ENCODE peak calls at places on chromosome 1, in nine cellular contexts. M, N, D, L, G, C, H, Y and A are unnamed samples.
A peak's percentile ranks its signal among the peaks of the same experiment; 100 is the strongest.

GRCh38 chr1:157652859-157653493 is 47.6 kb downstream of the FCRL3 start:
- DNase-seq in M (no peak), N (no peak), D (no peak), L (no peak), G (no peak), C (no peak), H (peak; percentile 66), Y (no peak), A (peak; percentile 10)

GRCh38 chr1:966603-967295 is 467 bp downstream of the PLEKHN1 start:
- DNase-seq in M (no peak), N (no peak), D (no peak), L (peak; percentile 79), G (no peak), C (peak; percentile 94), H (peak; percentile 50), Y (no peak), A (peak; percentile 97)

GRCh38 chr1:206933333-206933945 is 11.7 kb upstream of the FCMR start:
- DNase-seq in M (peak; percentile 34), N (no peak), D (no peak), L (peak; percentile 57), G (no peak), C (peak; percentile 92), H (peak; percentile 54), Y (no peak), A (peak; percentile 58)

GRCh38 chr1:109823543-109824348 is 60.0 kb upstream of the EPS8L3 start:
- DNase-seq in M (no peak), N (no peak), D (peak; percentile 91), L (no peak), G (peak; percentile 95), C (peak; percentile 79), H (no peak), Y (no peak), A (no peak)

GRCh38 chr1:232548651-232549050 is 81.3 kb downstream of the SIPA1L2 start:
- DNase-seq in M (no peak), N (no peak), D (peak; percentile 80), L (no peak), G (no peak), C (no peak), H (no peak), Y (no peak), A (no peak)

GRCh38 chr1:167819849-167820683 is 93.9 kb downstream of the ADCY10 start:
- DNase-seq in M (peak; percentile 41), N (peak; percentile 84), D (no peak), L (peak; percentile 79), G (no peak), C (peak; percentile 84), H (no peak), Y (no peak), A (peak; percentile 53)

GRCh38 chr1:40842691-40843090 is 19.5 kb downstream of the CITED4 start:
- DNase-seq in M (no peak), N (no peak), D (no peak), L (no peak), G (no peak), C (peak; percentile 1), H (no peak), Y (no peak), A (no peak)

GRCh38 chr1:245332513-245332912 is 177.7 kb downstream of the KIF26B start:
- DNase-seq in M (no peak), N (no peak), D (no peak), L (no peak), G (no peak), C (no peak), H (no peak), Y (no peak), A (no peak)

GRCh38 chr1:59978026-59978425 is 51.5 kb upstream of the CYP2J2 start:
- DNase-seq in M (no peak), N (no peak), D (no peak), L (no peak), G (no peak), C (no peak), H (no peak), Y (no peak), A (no peak)

GRCh38 chr1:85137660-85138059 is 63.2 kb downstream of the SYDE2 start:
- DNase-seq in M (no peak), N (no peak), D (no peak), L (peak; percentile 93), G (no peak), C (no peak), H (no peak), Y (no peak), A (no peak)

GRCh38 chr1:109644670-109645069 is 11.2 kb upstream of the GSTM4 start:
- DNase-seq in M (no peak), N (no peak), D (no peak), L (no peak), G (no peak), C (no peak), H (no peak), Y (no peak), A (no peak)

GRCh38 chr1:109338091-109338490 is 31.3 kb upstream of the MYBPHL start:
- DNase-seq in M (no peak), N (no peak), D (peak; percentile 17), L (no peak), G (no peak), C (no peak), H (no peak), Y (no peak), A (no peak)

GRCh38 chr1:186325239-186325638 is 49.8 kb downstream of the TPR start:
- DNase-seq in M (peak; percentile 2), N (no peak), D (no peak), L (no peak), G (no peak), C (no peak), H (no peak), Y (no peak), A (no peak)

GRCh38 chr1:76824106-76824505 is 43.2 kb upstream of the ST6GALNAC5 start:
- DNase-seq in M (no peak), N (no peak), D (no peak), L (no peak), G (no peak), C (no peak), H (no peak), Y (no peak), A (no peak)

GRCh38 chr1:19435851-19436465 is 49.4 kb downstream of the CAPZB start:
- DNase-seq in M (no peak), N (no peak), D (no peak), L (no peak), G (no peak), C (no peak), H (no peak), Y (no peak), A (no peak)

GRCh38 chr1:25484533-25484932 is 53.8 kb downstream of the MACO1 start:
- DNase-seq in M (no peak), N (no peak), D (no peak), L (no peak), G (no peak), C (no peak), H (no peak), Y (no peak), A (no peak)

GRCh38 chr1:55893155-55893554 is 678.0 kb upstream of the USP24 start:
- DNase-seq in M (peak; percentile 53), N (no peak), D (no peak), L (no peak), G (no peak), C (no peak), H (peak; percentile 13), Y (no peak), A (no peak)

GRCh38 chr1:221740941-221741363 is 937 bp downstream of the DUSP10 start:
- DNase-seq in M (no peak), N (no peak), D (peak; percentile 81), L (no peak), G (no peak), C (peak; percentile 78), H (no peak), Y (no peak), A (no peak)

GRCh38 chr1:205510308-205510950 is 6.0 kb downstream of the CDK18 start:
- DNase-seq in M (no peak), N (no peak), D (no peak), L (peak; percentile 67), G (no peak), C (no peak), H (no peak), Y (no peak), A (no peak)

GRCh38 chr1:10796029-10796944 is at the start of gene CASZ1:
- DNase-seq in M (peak; percentile 87), N (peak; percentile 81), D (no peak), L (peak; percentile 89), G (no peak), C (no peak), H (no peak), Y (peak; percentile 62), A (no peak)

GRCh38 chr1:15033264-15033663 is 120.3 kb upstream of the TMEM51 start:
- DNase-seq in M (no peak), N (no peak), D (no peak), L (no peak), G (no peak), C (no peak), H (no peak), Y (no peak), A (no peak)

DNA sequence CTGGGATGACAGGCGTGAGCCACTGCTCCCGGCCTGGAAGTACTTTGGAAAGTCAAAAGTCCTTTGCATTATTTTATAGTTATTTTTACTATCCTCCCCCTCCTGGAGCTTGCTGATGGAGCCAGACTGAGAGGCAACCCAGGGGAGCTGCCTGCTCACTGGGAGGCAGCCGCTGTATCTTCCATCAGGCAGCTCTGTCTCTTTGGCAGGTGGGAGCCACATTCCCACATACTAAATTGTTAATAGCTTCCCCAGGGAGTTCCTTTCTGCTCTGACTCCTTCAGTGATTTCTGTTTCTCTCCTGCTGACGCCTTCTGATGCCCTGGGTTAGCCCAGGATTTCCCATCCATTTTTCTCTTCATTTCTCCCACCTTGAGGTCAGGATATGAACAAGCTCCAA is 4.9 kb upstream of the OPRD1 start:
- DNase-seq in M (no peak), N (no peak), D (no peak), L (no peak), G (no peak), C (no peak), H (no peak), Y (no peak), A (no peak)
- TF ChIP-seq POLR2AphosphoS5 in M (no peak), N (no peak), D (no peak), L (no peak), G (no peak), C (no peak), H (no peak), Y (no peak), A (no peak)

GRCh38 chr1:67815303-67816095 is 17.8 kb downstream of the GNG12 start:
- DNase-seq in M (no peak), N (no peak), D (no peak), L (peak; percentile 57), G (no peak), C (no peak), H (no peak), Y (no peak), A (no peak)
- TF ChIP-seq POLR2AphosphoS5 in M (no peak), N (no peak), D (no peak), L (no peak), G (no peak), C (no peak), H (no peak), Y (no peak), A (no peak)

GRCh38 chr1:234605983-234606730 is 3.8 kb downstream of the IRF2BP2 start:
- DNase-seq in M (no peak), N (no peak), D (no peak), L (peak; percentile 53), G (no peak), C (peak; percentile 86), H (peak; percentile 67), Y (no peak), A (no peak)
- TF ChIP-seq POLR2AphosphoS5 in M (peak; percentile 16), N (no peak), D (no peak), L (peak; percentile 53), G (peak; percentile 59), C (peak; percentile 69), H (peak; percentile 87), Y (peak; percentile 68), A (peak; percentile 75)

GRCh38 chr1:115233598-115233997 is 104.5 kb downstream of the NGF start:
- DNase-seq in M (no peak), N (no peak), D (no peak), L (no peak), G (no peak), C (no peak), H (no peak), Y (no peak), A (no peak)
- TF ChIP-seq POLR2AphosphoS5 in M (no peak), N (no peak), D (no peak), L (no peak), G (no peak), C (no peak), H (no peak), Y (no peak), A (no peak)